ENCODE peak calls at places on chromosomes 11 and 22, in seven cellular contexts. S, Y, T, G, A, N and Z are unnamed samples.

GRCh38 chr11:71333473-71333872 is 81.1 kb upstream of the SHANK2 start:
- DNase-seq in S (no peak), Y (no peak), T (no peak), G (peak), A (no peak), N (no peak), Z (no peak)

GRCh38 chr11:127493330-127493729 is 492.8 kb upstream of the KIRREL3 start:
- DNase-seq in S (peak), Y (no peak), T (peak), G (no peak), A (no peak), N (no peak), Z (peak)

GRCh38 chr22:41568811-41569210 is 8.0 kb downstream of the CSDC2 start:
- DNase-seq in S (no peak), Y (no peak), T (no peak), G (no peak), A (no peak), N (no peak), Z (no peak)

GRCh38 chr11:66491315-66491935 is 11.2 kb downstream of the DPP3 start:
- DNase-seq in S (no peak), Y (peak), T (no peak), G (no peak), A (no peak), N (no peak), Z (no peak)

GRCh38 chr11:118108513-118108912 is 21.8 kb upstream of the SMIM35 start:
- DNase-seq in S (no peak), Y (no peak), T (no peak), G (no peak), A (no peak), N (no peak), Z (no peak)

GRCh38 chr11:45678962-45679361 is 13.5 kb upstream of the CHST1 start:
- DNase-seq in S (no peak), Y (no peak), T (no peak), G (no peak), A (no peak), N (no peak), Z (no peak)

GRCh38 chr11:57249384-57250319 is 12.6 kb upstream of the APLNR start:
- DNase-seq in S (peak), Y (no peak), T (peak), G (peak), A (peak), N (peak), Z (peak)

GRCh38 chr11:69437001-69437875 is 44.2 kb upstream of the LINC01488 start:
- DNase-seq in S (no peak), Y (peak), T (no peak), G (peak), A (no peak), N (no peak), Z (no peak)

GRCh38 chr11:27795955-27796861 is 96.0 kb upstream of the BDNF start:
- DNase-seq in S (no peak), Y (no peak), T (no peak), G (no peak), A (peak), N (no peak), Z (no peak)

GRCh38 chr11:133501643-133502535 is 30.4 kb downstream of the OPCML start:
- DNase-seq in S (no peak), Y (peak), T (no peak), G (no peak), A (no peak), N (no peak), Z (no peak)

GRCh38 chr11:70557742-70558485 is 159.6 kb downstream of the CTTN start:
- DNase-seq in S (no peak), Y (peak), T (no peak), G (no peak), A (no peak), N (no peak), Z (no peak)

GRCh38 chr11:117315285-117316196 is 515 bp downstream of the BACE1 start:
- DNase-seq in S (no peak), Y (peak), T (no peak), G (no peak), A (no peak), N (no peak), Z (no peak)

GRCh38 chr11:62546937-62547625 is 475 bp upstream of the AHNAK start:
- DNase-seq in S (no peak), Y (peak), T (peak), G (no peak), A (peak), N (peak), Z (peak)

GRCh38 chr22:49746065-49746464 is 81.6 kb downstream of the BRD1 start:
- DNase-seq in S (no peak), Y (no peak), T (no peak), G (no peak), A (no peak), N (no peak), Z (no peak)

GRCh38 chr11:61919841-61920631 is 2.7 kb upstream of the RAB3IL1 start:
- DNase-seq in S (no peak), Y (no peak), T (no peak), G (no peak), A (peak), N (peak), Z (no peak)

GRCh38 chr11:84720706-84721402 is 906.3 kb downstream of the DLG2 start:
- DNase-seq in S (no peak), Y (peak), T (peak), G (no peak), A (peak), N (no peak), Z (no peak)

GRCh38 chr11:85464283-85464682 is 162.9 kb downstream of the DLG2 start:
- DNase-seq in S (no peak), Y (no peak), T (no peak), G (no peak), A (no peak), N (no peak), Z (no peak)

GRCh38 chr11:29162490-29162889 is 854.3 kb downstream of the KCNA4 start:
- DNase-seq in S (no peak), Y (no peak), T (peak), G (no peak), A (no peak), N (no peak), Z (no peak)

GRCh38 chr22:29311468-29312217 is 3.9 kb downstream of the RASL10A start:
- DNase-seq in S (no peak), Y (peak), T (no peak), G (no peak), A (no peak), N (peak), Z (no peak)

GRCh38 chr11:66546966-66547661 is 411 bp downstream of the ACTN3 start:
- DNase-seq in S (no peak), Y (no peak), T (no peak), G (no peak), A (no peak), N (no peak), Z (no peak)

GRCh38 chr11:19735512-19735911 is 22.9 kb downstream of the NAV2 start:
- DNase-seq in S (peak), Y (no peak), T (peak), G (no peak), A (no peak), N (no peak), Z (peak)

GRCh38 chr11:101862410-101863233 is 52.2 kb upstream of the CEP126 start:
- DNase-seq in S (peak), Y (no peak), T (peak), G (peak), A (no peak), N (no peak), Z (peak)

GRCh38 chr22:39110631-39111561 is 13.9 kb downstream of the APOBEC3H start:
- DNase-seq in S (no peak), Y (no peak), T (no peak), G (no peak), A (no peak), N (peak), Z (no peak)

GRCh38 chr22:37661160-37661924 is 2.8 kb downstream of the PDXP start:
- DNase-seq in S (peak), Y (no peak), T (peak), G (no peak), A (no peak), N (no peak), Z (peak)
- TF ChIP-seq CTCF in S (peak), Y (peak), T (peak), G (peak), A (peak), N (peak), Z (peak)

GRCh38 chr11:106286881-106287504 is 209.5 kb downstream of the AASDHPPT start:
- DNase-seq in S (no peak), Y (no peak), T (no peak), G (no peak), A (no peak), N (no peak), Z (no peak)

GRCh38 chr11:106288057-106288456 is 210.6 kb downstream of the AASDHPPT start:
- DNase-seq in S (no peak), Y (no peak), T (no peak), G (no peak), A (no peak), N (no peak), Z (no peak)

GRCh38 chr11:106288988-106289387 is 211.5 kb downstream of the AASDHPPT start:
- DNase-seq in S (no peak), Y (no peak), T (no peak), G (no peak), A (no peak), N (no peak), Z (no peak)
- TF ChIP-seq CTCF in S (peak), Y (no peak), T (no peak), G (no peak), A (no peak), N (no peak), Z (no peak)

DNA sequence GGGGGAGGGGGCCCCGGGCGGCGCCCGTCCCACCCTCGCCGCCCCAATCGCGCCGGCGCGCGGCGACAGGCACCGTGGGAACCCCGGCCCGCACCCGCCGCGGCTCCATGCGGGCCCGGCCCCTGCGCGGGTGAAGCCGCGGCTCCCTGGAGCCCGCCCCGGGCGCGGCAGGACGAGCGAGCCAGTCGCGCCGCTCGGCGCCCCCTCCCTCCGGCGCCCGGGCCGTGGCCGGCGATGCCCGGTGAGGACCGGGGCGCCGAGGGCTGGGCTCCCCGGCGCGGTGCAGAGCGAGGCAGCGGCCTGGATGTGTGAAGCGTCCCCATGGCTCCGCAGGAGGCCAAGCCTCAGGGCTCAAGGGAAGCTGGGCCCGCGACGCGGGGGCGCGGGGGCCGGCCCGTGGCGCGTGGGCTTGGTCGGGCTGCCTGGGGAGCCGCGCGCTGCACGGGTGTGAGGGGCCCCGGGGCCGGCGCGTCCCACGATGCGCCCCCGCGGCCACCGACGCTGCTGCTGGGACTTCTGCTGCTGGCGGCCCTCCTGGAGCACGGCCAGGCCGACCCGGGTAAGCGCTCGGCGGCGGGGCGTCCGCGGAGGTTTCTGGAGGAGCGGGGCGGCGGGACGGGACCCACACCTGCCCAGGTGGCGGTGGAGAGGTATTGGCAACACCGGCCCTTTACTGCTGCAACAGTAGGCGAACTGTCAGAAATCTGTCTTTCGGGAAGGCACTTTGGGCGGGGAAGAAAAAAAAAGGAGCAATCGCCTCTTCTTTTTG is 119.3 kb downstream of the HIPK3 start:
- DNase-seq in S (no peak), Y (peak), T (no peak), G (no peak), A (no peak), N (peak), Z (no peak)
- TF ChIP-seq CTCF in S (no peak), Y (no peak), T (no peak), G (no peak), A (no peak), N (no peak), Z (no peak)

GRCh38 chr11:134725939-134726639 is 314.0 kb upstream of the B3GAT1 start:
- DNase-seq in S (no peak), Y (peak), T (no peak), G (no peak), A (no peak), N (no peak), Z (no peak)
- TF ChIP-seq CTCF in S (no peak), Y (peak), T (no peak), G (no peak), A (no peak), N (no peak), Z (no peak)

GRCh38 chr11:64805481-64805880 is 2.5 kb upstream of the MAP4K2 start:
- DNase-seq in S (no peak), Y (no peak), T (no peak), G (no peak), A (no peak), N (no peak), Z (no peak)

GRCh38 chr11:64803163-64803845 is at the start of gene MAP4K2:
- DNase-seq in S (peak), Y (peak), T (peak), G (peak), A (peak), N (peak), Z (peak)

GRCh38 chr11:64802370-64803162 is 448 bp downstream of the MAP4K2 start:
- DNase-seq in S (no peak), Y (no peak), T (no peak), G (peak), A (peak), N (peak), Z (no peak)

GRCh38 chr11:64803846-64804345 is 882 bp upstream of the MAP4K2 start:
- DNase-seq in S (no peak), Y (no peak), T (no peak), G (no peak), A (no peak), N (no peak), Z (no peak)

DNA sequence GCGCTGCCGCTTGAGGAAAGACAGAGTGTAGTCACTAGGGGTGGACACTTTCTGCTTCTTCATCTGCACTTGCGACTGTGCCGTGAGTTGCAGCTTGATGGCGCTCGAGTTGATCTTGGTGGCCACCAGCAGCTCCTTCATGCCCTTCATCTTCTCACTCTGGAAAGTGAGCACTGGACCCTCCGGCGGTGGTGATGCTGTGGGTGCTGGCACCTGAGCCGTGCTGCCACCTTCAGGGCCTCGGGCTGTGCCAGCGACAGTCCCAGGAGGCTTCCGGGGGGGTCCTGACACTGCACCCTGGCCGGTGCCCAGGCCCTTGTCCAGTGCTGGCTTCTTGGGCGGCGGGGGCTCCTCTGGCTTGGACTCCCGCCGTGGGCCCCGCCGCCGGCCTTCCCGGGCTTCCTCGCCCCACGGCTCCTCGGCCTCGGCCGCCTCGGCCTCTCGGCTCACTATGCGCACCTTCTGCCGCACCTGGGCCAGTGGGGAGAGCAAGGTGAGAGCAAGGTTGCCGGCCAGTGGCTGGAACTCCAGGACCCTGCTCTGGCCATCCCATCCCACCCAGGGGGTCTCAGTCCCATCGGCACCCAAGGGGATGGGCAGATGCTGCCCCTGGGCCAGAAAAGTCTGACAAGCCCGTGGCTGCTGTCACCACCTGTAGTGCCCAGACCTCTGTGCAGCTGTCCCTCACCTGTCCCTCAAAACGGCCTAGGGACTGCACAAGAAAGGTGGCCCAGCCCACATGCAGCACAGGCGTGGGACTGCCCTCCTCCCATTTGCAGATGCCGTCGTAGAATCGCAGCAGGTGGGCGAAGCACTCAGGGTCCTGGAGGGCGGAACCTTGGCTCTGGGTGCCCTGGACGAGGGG is 1.6 kb upstream of the MAP4K2 start:
- DNase-seq in S (no peak), Y (peak), T (no peak), G (no peak), A (no peak), N (no peak), Z (no peak)
- TF ChIP-seq CTCF in S (no peak), Y (no peak), T (no peak), G (no peak), A (no peak), N (peak), Z (no peak)